ENCODE peak calls at places on chromosomes 16 and 17, in four cellular contexts. D is HFFc6, K is omental fat pad, W is kidney. I is an unnamed sample.

GRCh38 chr17:79915850-79916430 is 76.7 kb upstream of the CBX4 start:
- DNase-seq in D (peak), K (no peak), W (peak), I (no peak)

GRCh38 chr17:48175692-48176450 is 68.3 kb downstream of the SNX11 start:
- DNase-seq in D (peak), W (no peak), K (no peak), I (no peak)

GRCh38 chr17:7220593-7221280 is 999 bp downstream of the ACADVL start:
- DNase-seq in K (no peak), W (peak), D (peak), I (no peak)

GRCh38 chr17:60390881-60391418 is 983 bp downstream of the USP32 start:
- DNase-seq in D (peak), W (peak), K (no peak), I (no peak)

GRCh38 chr16:85921026-85921425 is 22.1 kb downstream of the IRF8 start:
- DNase-seq in D (no peak), W (peak), K (no peak), I (no peak)

GRCh38 chr17:9725575-9725974 is 65.8 kb downstream of the DHRS7C start:
- DNase-seq in D (no peak), W (no peak), K (no peak), I (no peak)

GRCh38 chr16:68275611-68276191 is 11.4 kb downstream of the SLC7A6 start:
- DNase-seq in W (no peak), D (no peak), K (no peak), I (no peak)

GRCh38 chr16:80231888-80232287 is 308.9 kb upstream of the DYNLRB2 start:
- DNase-seq in K (no peak), W (no peak), D (peak), I (no peak)

GRCh38 chr16:55872130-55872529 is 3.0 kb downstream of the CES5A start:
- DNase-seq in D (no peak), W (no peak), K (no peak), I (no peak)

GRCh38 chr16:12095275-12096161 is 119.0 kb downstream of the SNX29 start:
- DNase-seq in D (peak), K (peak), W (peak), I (no peak)

GRCh38 chr17:42329025-42329976 is 41.0 kb downstream of the STAT5A start:
- DNase-seq in D (peak), W (no peak), K (no peak), I (no peak)

GRCh38 chr17:17942846-17943245 is 29.4 kb downstream of the TOM1L2 start:
- DNase-seq in D (peak), K (no peak), W (no peak), I (no peak)

GRCh38 chr16:47470810-47471209 is 9.7 kb downstream of the PHKB start:
- DNase-seq in K (no peak), W (no peak), D (no peak), I (no peak)

GRCh38 chr17:73493212-73493814 is 150.9 kb downstream of the SDK2 start:
- DNase-seq in D (no peak), K (no peak), W (no peak), I (no peak)

GRCh38 chr17:50187403-50187735 is 14.1 kb downstream of the COL1A1 start:
- DNase-seq in W (no peak), K (no peak), D (peak), I (no peak)

GRCh38 chr17:13537871-13538643 is 63.7 kb downstream of the HS3ST3A1 start:
- DNase-seq in W (no peak), D (no peak), K (no peak), I (no peak)

GRCh38 chr17:30780343-30780742 is 44.1 kb downstream of the CRLF3 start:
- DNase-seq in K (no peak), D (no peak), W (no peak), I (no peak)

GRCh38 chr17:48025904-48026502 is 11.6 kb downstream of the COPZ2 start:
- DNase-seq in K (no peak), D (peak), W (no peak), I (peak)

GRCh38 chr17:5786510-5786875 is 202.2 kb upstream of the NLRP1 start:
- DNase-seq in D (no peak), W (no peak), K (no peak), I (no peak)

GRCh38 chr17:40956401-40957254 is 10.1 kb downstream of the KRT39 start:
- DNase-seq in D (peak), K (no peak), W (no peak), I (no peak)

GRCh38 chr16:50278251-50278650 is 11.9 kb downstream of the ADCY7 start:
- DNase-seq in K (no peak), D (no peak), W (peak), I (no peak)

GRCh38 chr17:45225051-45225700 is 3.5 kb downstream of the FMNL1 start:
- DNase-seq in D (no peak), W (no peak), K (no peak), I (no peak)

GRCh38 chr17:21058098-21058893 is 15.5 kb upstream of the USP22 start:
- DNase-seq in D (peak), K (no peak), W (no peak), I (no peak)

GRCh38 chr17:12407495-12407894 is 258.2 kb upstream of the MYOCD start:
- DNase-seq in D (no peak), W (no peak), K (no peak), I (no peak)

GRCh38 chr17:61621317-61621716 is 30.3 kb upstream of the NACA2 start:
- DNase-seq in W (no peak), K (no peak), D (no peak), I (no peak)

GRCh38 chr17:29579866-29580771 is 9.3 kb downstream of the GIT1 start:
- DNase-seq in W (peak), K (peak), D (peak), I (no peak)

GRCh38 chr16:55333690-55334089 is 9.7 kb downstream of the IRX6 start:
- DNase-seq in K (no peak), W (no peak), D (no peak), I (no peak)

GRCh38 chr17:64920026-64920418 is 744 bp upstream of the LRRC37A3 start:
- DNase-seq in D (no peak), W (peak), K (no peak), I (no peak)

GRCh38 chr17:3981455-3981854 is 17.2 kb upstream of the ATP2A3 start:
- DNase-seq in K (no peak), W (peak), D (no peak), I (no peak)

GRCh38 chr16:56967733-56968132 is 6.0 kb downstream of the CETP start:
- DNase-seq in D (no peak), W (no peak), K (no peak), I (no peak)

GRCh38 chr17:37570527-37571093 is 38.6 kb downstream of the SYNRG start:
- DNase-seq in D (peak), W (no peak), K (no peak), I (no peak)
- TF ChIP-seq CTCF in D (peak), W (peak), K (no peak), I (no peak)

DNA sequence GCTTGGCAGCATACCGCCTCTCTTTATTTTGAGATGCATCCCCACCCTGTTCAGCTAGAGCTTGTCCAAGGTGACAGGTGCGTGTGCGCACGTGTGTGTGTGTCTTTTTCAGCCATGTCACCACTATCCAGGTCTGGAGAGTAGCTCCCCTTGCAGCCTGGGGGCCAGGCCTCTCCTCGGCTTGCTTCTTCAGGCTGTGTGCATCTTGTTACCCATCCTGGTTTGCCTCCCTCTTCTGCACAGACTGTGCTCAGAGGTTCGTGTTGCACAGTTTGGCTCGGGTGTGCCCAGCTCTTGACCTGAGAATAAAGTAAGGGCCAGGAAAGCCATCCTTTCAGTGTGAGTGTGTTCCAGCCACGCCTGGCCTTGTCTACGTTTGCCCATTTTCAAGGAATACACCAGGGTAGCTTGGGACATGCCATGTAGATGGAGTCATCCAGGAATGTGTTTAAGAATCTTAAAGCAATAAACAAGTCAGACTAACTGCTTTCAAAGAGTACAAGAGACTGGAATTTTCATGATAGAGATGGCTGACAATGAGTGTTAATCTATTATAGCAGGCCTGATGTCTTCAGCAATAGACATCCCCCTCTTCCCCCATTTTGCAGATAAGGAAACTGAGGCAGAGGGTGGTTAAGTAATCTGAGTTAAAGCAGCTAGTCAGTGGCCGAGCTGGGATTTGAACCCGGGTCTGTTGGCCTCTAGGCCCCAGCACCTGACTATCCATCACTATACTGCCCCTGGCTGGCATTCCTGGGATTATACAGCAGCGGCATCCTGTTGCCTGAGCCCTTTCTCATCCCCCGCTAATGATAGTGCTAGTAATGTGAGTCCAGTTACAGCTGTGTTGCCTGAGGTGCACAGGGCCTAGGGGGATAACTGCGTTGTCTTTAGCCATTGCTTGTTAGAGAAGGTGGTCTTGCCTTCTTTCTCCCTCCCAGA is 77.9 kb downstream of the KSR1 start:
- DNase-seq in K (no peak), D (peak), W (no peak), I (no peak)
- TF ChIP-seq CTCF in K (no peak), D (peak), W (no peak), I (no peak)

GRCh38 chr16:53821957-53822625 is 118.1 kb downstream of the FTO start:
- DNase-seq in D (peak), K (no peak), W (no peak), I (no peak)
- TF ChIP-seq CTCF in D (peak), K (no peak), W (no peak), I (no peak)

DNA sequence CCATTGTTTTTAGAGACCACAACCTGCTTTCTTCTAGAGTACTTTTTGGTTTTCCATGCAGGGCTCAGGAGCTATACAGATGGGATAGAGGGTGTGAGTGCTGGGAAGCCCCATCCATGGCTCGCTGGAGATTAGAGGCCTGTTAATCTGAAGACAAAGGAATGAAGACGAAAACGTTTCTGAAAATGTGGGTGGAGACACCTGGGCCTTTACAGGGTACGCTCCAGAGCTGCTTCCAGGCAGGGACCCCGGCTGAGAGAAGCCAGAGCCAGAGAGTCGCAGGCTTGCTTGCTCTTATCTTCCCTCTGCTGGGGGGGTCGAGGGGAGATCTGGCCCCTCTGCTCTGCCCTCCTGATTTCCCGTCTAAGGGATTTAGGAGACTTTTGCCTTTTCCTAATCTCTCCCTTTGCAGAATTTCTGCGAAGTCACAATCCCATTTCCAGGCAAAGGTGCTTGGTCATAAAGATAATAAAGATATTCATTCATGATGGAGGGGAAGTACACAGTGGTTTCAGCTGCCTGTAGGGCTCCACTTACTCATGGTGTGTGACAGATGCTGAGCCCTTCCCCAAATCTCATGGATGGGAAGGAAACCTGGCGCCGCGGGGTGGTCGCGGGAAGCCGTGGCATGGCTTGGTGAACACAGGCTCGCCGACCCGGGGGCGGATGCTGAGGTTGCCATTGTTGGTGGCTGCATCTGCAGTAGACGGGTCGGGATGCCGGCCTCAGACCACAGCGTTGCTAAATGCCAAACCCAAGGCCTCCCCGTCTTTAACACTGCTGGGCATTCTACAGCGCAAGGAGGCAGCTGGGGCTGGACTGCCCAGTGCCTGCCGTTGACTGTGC is 4.8 kb upstream of the SOCS3 start:
- DNase-seq in D (no peak), K (no peak), W (no peak), I (no peak)
- TF ChIP-seq CTCF in D (no peak), K (no peak), W (no peak), I (no peak)

GRCh38 chr16:2082171-2082982 is 34.6 kb downstream of the TSC2 start:
- DNase-seq in W (no peak), K (no peak), D (no peak), I (no peak)
- TF ChIP-seq CTCF in W (no peak), K (no peak), D (no peak), I (no peak)

GRCh38 chr16:67150833-67151396 is at the start of gene B3GNT9:
- DNase-seq in D (peak), K (no peak), W (peak), I (no peak)

GRCh38 chr16:67148656-67149275 is 2.0 kb downstream of the B3GNT9 start:
- DNase-seq in D (no peak), W (peak), K (no peak), I (no peak)

GRCh38 chr16:67148221-67148620 is 2.6 kb downstream of the B3GNT9 start:
- DNase-seq in D (no peak), W (peak), K (no peak), I (no peak)

GRCh38 chr16:67150058-67150832 is 553 bp downstream of the B3GNT9 start:
- DNase-seq in W (peak), D (no peak), K (no peak), I (no peak)

GRCh38 chr16:67149276-67150057 is 1.3 kb downstream of the B3GNT9 start:
- DNase-seq in W (peak), D (no peak), K (no peak), I (no peak)
- TF ChIP-seq CTCF in W (no peak), D (no peak), K (no peak), I (no peak)

GRCh38 chr16:29317269-29317668 is 89.2 kb downstream of the NPIPB11 start:
- DNase-seq in K (no peak), W (no peak), D (no peak), I (no peak)

GRCh38 chr16:29319726-29320125 is 86.8 kb downstream of the NPIPB11 start:
- DNase-seq in K (no peak), W (no peak), D (no peak), I (no peak)

GRCh38 chr16:29315916-29316517 is 90.5 kb downstream of the NPIPB11 start:
- DNase-seq in K (no peak), W (no peak), D (no peak), I (no peak)

GRCh38 chr16:29316673-29317237 is 89.8 kb downstream of the NPIPB11 start:
- DNase-seq in D (no peak), K (no peak), W (no peak), I (no peak)

DNA sequence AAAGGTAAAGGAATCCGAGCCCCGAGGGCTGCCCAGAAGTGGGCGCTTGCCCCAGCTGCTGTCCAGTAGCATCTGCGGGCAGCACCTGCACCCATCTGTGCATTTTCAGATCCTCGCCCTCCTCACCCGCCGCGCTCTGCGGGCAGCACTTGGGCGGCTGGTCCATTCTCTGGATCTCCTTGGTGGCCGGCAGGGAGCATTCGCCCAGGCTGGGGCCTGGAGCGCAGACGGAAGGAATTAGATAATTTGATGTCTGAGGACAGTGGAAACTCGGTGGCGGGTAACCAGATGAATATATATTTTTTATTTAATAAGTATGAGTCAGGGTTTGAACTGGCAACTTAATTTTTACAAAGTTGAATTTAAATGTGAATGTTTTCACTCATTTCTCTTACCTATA is 88.5 kb downstream of the NPIPB11 start:
- DNase-seq in K (no peak), W (no peak), D (no peak), I (no peak)
- TF ChIP-seq CTCF in K (no peak), W (no peak), D (no peak), I (no peak)

GRCh38 chr17:32626371-32626770 is 139.6 kb downstream of the CDK5R1 start:
- DNase-seq in K (no peak), W (no peak), D (no peak), I (no peak)
- TF ChIP-seq CTCF in K (no peak), W (no peak), D (no peak), I (no peak)

DNA sequence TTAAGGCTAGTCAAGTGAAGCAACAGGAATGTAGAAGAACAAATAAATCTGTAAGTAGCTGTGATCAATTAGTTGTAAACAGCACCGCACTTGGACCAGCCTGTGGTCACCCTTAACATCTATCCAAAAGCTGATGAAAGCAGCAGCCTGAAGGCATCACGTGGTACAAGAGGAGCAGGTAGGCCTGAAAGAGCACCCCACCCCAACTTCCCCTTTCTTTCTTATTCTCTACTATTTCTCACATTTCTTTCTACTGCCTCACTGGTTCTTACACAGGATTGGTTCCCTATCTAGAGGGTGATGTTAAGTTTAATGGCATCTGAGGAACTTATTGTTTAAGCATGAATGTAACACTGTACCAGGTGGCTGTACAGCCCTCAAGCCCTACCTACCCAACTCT is 42.6 kb upstream of the CLEC18B start:
- DNase-seq in K (no peak), D (no peak), W (no peak), I (no peak)
- TF ChIP-seq CTCF in K (no peak), D (no peak), W (no peak), I (no peak)

GRCh38 chr17:66437466-66438026 is 135.1 kb downstream of the PRKCA start:
- DNase-seq in K (no peak), D (no peak), W (no peak), I (no peak)

GRCh38 chr17:66432996-66433556 is 130.7 kb downstream of the PRKCA start:
- DNase-seq in D (peak), K (no peak), W (no peak), I (no peak)

GRCh38 chr17:66435182-66435581 is 132.8 kb downstream of the PRKCA start:
- DNase-seq in K (no peak), W (no peak), D (no peak), I (no peak)

GRCh38 chr17:66438101-66438500 is 135.7 kb downstream of the PRKCA start:
- DNase-seq in K (no peak), D (no peak), W (no peak), I (no peak)

GRCh38 chr17:66436643-66437042 is 134.2 kb downstream of the PRKCA start:
- DNase-seq in K (no peak), W (no peak), D (no peak), I (no peak)
- TF ChIP-seq CTCF in K (no peak), W (no peak), D (no peak), I (no peak)

I was measured in thoracic aorta.